ENCODE peak calls at places on chromosomes 3 and 15, in six cellular contexts. One of them, this sample, is unnamed. For H3K4me1, the result is how much of the 10 kb centered on the place peaks cover.

GRCh38 chr15:80778964-80779657 is at the start of gene CEMIP:
- DNase-seq in left ventricle myocardium inferior: peak
- DNase-seq in DND-41: no peak
- DNase-seq in tibial nerve: peak
- DNase-seq in Peyer's patch: no peak
- DNase-seq in spleen: peak
- DNase-seq in this sample: no peak

GRCh38 chr3:104768886-104769285 is 597.8 kb upstream of the ALCAM start:
- DNase-seq in left ventricle myocardium inferior: no peak
- DNase-seq in DND-41: no peak
- DNase-seq in tibial nerve: no peak
- DNase-seq in Peyer's patch: no peak
- DNase-seq in spleen: no peak
- DNase-seq in this sample: no peak

GRCh38 chr15:94306700-94307650 is 75.6 kb downstream of the MCTP2 start:
- DNase-seq in left ventricle myocardium inferior: no peak
- DNase-seq in DND-41: no peak
- DNase-seq in tibial nerve: no peak
- DNase-seq in Peyer's patch: no peak
- DNase-seq in spleen: no peak
- DNase-seq in this sample: peak

GRCh38 chr3:57110797-57111196 is 50.3 kb downstream of the SPATA12 start:
- DNase-seq in left ventricle myocardium inferior: no peak
- DNase-seq in DND-41: no peak
- DNase-seq in tibial nerve: no peak
- DNase-seq in Peyer's patch: no peak
- DNase-seq in spleen: no peak
- DNase-seq in this sample: peak

GRCh38 chr3:48472673-48472922 is 26.1 kb downstream of the ATRIP start:
- DNase-seq in left ventricle myocardium inferior: no peak
- DNase-seq in DND-41: no peak
- DNase-seq in tibial nerve: no peak
- DNase-seq in Peyer's patch: no peak
- DNase-seq in spleen: no peak
- DNase-seq in this sample: no peak

GRCh38 chr3:193805448-193805847 is 212.4 kb downstream of the OPA1 start:
- DNase-seq in left ventricle myocardium inferior: peak
- DNase-seq in DND-41: no peak
- DNase-seq in tibial nerve: peak
- DNase-seq in Peyer's patch: no peak
- DNase-seq in spleen: no peak
- DNase-seq in this sample: no peak

GRCh38 chr3:36957862-36958686 is 13.2 kb upstream of the TRANK1 start:
- DNase-seq in left ventricle myocardium inferior: no peak
- DNase-seq in DND-41: no peak
- DNase-seq in tibial nerve: no peak
- DNase-seq in Peyer's patch: no peak
- DNase-seq in spleen: no peak
- DNase-seq in this sample: no peak

GRCh38 chr15:97961067-97961954 is 808 bp downstream of the ARRDC4 start:
- DNase-seq in left ventricle myocardium inferior: peak
- DNase-seq in DND-41: peak
- DNase-seq in tibial nerve: peak
- DNase-seq in Peyer's patch: peak
- DNase-seq in spleen: peak
- DNase-seq in this sample: no peak

GRCh38 chr3:50423543-50423942 is 64.2 kb upstream of the TMEM115 start:
- DNase-seq in left ventricle myocardium inferior: no peak
- DNase-seq in DND-41: no peak
- DNase-seq in tibial nerve: no peak
- DNase-seq in Peyer's patch: no peak
- DNase-seq in spleen: no peak
- DNase-seq in this sample: no peak

GRCh38 chr15:29670945-29671307 is 151.3 kb downstream of the TJP1 start:
- DNase-seq in left ventricle myocardium inferior: no peak
- DNase-seq in DND-41: no peak
- DNase-seq in tibial nerve: no peak
- DNase-seq in Peyer's patch: no peak
- DNase-seq in spleen: no peak
- DNase-seq in this sample: no peak

GRCh38 chr3:42721690-42722089 is 19.1 kb upstream of the HHATL start:
- DNase-seq in left ventricle myocardium inferior: no peak
- DNase-seq in DND-41: no peak
- DNase-seq in tibial nerve: no peak
- DNase-seq in Peyer's patch: no peak
- DNase-seq in spleen: no peak
- DNase-seq in this sample: no peak

GRCh38 chr3:195583831-195584542 is at the start of gene APOD:
- DNase-seq in left ventricle myocardium inferior: peak
- DNase-seq in DND-41: peak
- DNase-seq in tibial nerve: peak
- DNase-seq in Peyer's patch: no peak
- DNase-seq in spleen: no peak
- DNase-seq in this sample: no peak

GRCh38 chr15:59976480-59976879 is 27.6 kb upstream of the FOXB1 start:
- DNase-seq in left ventricle myocardium inferior: no peak
- DNase-seq in DND-41: peak
- DNase-seq in tibial nerve: no peak
- DNase-seq in Peyer's patch: peak
- DNase-seq in spleen: no peak
- DNase-seq in this sample: peak

GRCh38 chr15:71761649-71762048 is 48.7 kb upstream of the NR2E3 start:
- DNase-seq in left ventricle myocardium inferior: no peak
- DNase-seq in DND-41: no peak
- DNase-seq in tibial nerve: peak
- DNase-seq in Peyer's patch: no peak
- DNase-seq in spleen: no peak
- DNase-seq in this sample: no peak

GRCh38 chr3:187519428-187519890 is 150.7 kb downstream of the SST start:
- DNase-seq in left ventricle myocardium inferior: no peak
- DNase-seq in DND-41: no peak
- DNase-seq in tibial nerve: no peak
- DNase-seq in Peyer's patch: no peak
- DNase-seq in spleen: no peak
- DNase-seq in this sample: no peak

GRCh38 chr3:192011137-192011536 is 550.2 kb downstream of the PYDC2 start:
- DNase-seq in left ventricle myocardium inferior: no peak
- DNase-seq in DND-41: no peak
- DNase-seq in tibial nerve: no peak
- DNase-seq in Peyer's patch: no peak
- DNase-seq in spleen: no peak
- DNase-seq in this sample: no peak

GRCh38 chr3:37899101-37899707 is 37.5 kb downstream of the CTDSPL start:
- DNase-seq in left ventricle myocardium inferior: no peak
- DNase-seq in DND-41: no peak
- DNase-seq in tibial nerve: no peak
- DNase-seq in Peyer's patch: no peak
- DNase-seq in spleen: no peak
- DNase-seq in this sample: no peak

GRCh38 chr3:184604039-184604955 is 42.7 kb downstream of the EPHB3 start:
- DNase-seq in left ventricle myocardium inferior: no peak
- DNase-seq in DND-41: no peak
- DNase-seq in tibial nerve: no peak
- DNase-seq in Peyer's patch: no peak
- DNase-seq in spleen: no peak
- DNase-seq in this sample: no peak

GRCh38 chr3:186067360-186068242 is 41.3 kb downstream of the ETV5 start:
- DNase-seq in left ventricle myocardium inferior: no peak
- DNase-seq in DND-41: no peak
- DNase-seq in tibial nerve: no peak
- DNase-seq in Peyer's patch: no peak
- DNase-seq in spleen: no peak
- DNase-seq in this sample: peak

GRCh38 chr3:12409625-12410596 is 74.4 kb upstream of the TSEN2 start:
- DNase-seq in left ventricle myocardium inferior: no peak
- DNase-seq in DND-41: no peak
- DNase-seq in tibial nerve: no peak
- DNase-seq in Peyer's patch: no peak
- DNase-seq in spleen: no peak
- DNase-seq in this sample: no peak

GRCh38 chr3:195241592-195242355 is 29.2 kb downstream of the XXYLT1 start:
- DNase-seq in left ventricle myocardium inferior: no peak
- DNase-seq in DND-41: no peak
- DNase-seq in tibial nerve: no peak
- DNase-seq in Peyer's patch: no peak
- DNase-seq in spleen: no peak
- DNase-seq in this sample: no peak

GRCh38 chr15:96123630-96124187 is 206.8 kb upstream of the NR2F2 start:
- DNase-seq in left ventricle myocardium inferior: no peak
- DNase-seq in DND-41: no peak
- DNase-seq in tibial nerve: no peak
- DNase-seq in Peyer's patch: no peak
- DNase-seq in spleen: no peak
- DNase-seq in this sample: no peak

GRCh38 chr3:157502916-157503620 is at the start of gene VEPH1:
- DNase-seq in left ventricle myocardium inferior: no peak
- DNase-seq in DND-41: no peak
- DNase-seq in tibial nerve: no peak
- DNase-seq in Peyer's patch: no peak
- DNase-seq in spleen: no peak
- DNase-seq in this sample: no peak

GRCh38 chr3:115165266-115165665 is 18.2 kb upstream of the ZBTB20 start:
- DNase-seq in left ventricle myocardium inferior: no peak
- DNase-seq in DND-41: no peak
- DNase-seq in tibial nerve: no peak
- DNase-seq in Peyer's patch: no peak
- DNase-seq in spleen: no peak
- DNase-seq in this sample: no peak

GRCh38 chr15:52622791-52623190 is 54.0 kb upstream of the ARPP19 start:
- DNase-seq in left ventricle myocardium inferior: no peak
- DNase-seq in DND-41: no peak
- DNase-seq in tibial nerve: no peak
- DNase-seq in Peyer's patch: no peak
- DNase-seq in spleen: no peak
- DNase-seq in this sample: no peak

GRCh38 chr3:196643201-196643749 is 3.8 kb downstream of the NRROS start:
- DNase-seq in left ventricle myocardium inferior: no peak
- DNase-seq in DND-41: peak
- DNase-seq in tibial nerve: no peak
- DNase-seq in Peyer's patch: peak
- DNase-seq in spleen: peak
- DNase-seq in this sample: peak

DNA sequence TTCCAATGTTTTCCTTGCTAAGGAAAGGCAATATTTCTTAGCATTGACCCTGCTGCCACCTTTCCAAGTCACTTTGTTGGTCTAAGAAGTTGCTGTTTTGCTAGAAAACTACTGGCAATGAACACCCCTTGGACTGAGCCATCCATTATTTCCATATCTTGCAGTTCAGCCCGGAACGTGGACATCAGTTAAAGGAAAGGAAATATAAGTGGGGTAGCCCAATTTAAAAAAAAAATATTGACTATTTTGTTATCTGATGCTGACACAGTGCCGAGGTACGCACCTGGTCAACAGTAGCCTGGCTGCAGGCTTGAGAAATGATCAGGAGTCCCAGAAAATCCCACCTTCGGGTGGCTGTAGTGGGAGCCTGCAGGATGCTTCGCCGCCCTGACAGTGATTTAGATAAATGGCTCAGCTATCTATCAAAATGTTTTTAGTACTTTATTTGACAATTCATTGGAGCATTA is 1.4 kb downstream of the RARB start:
- DNase-seq in left ventricle myocardium inferior: no peak
- DNase-seq in DND-41: no peak
- DNase-seq in tibial nerve: no peak
- DNase-seq in Peyer's patch: no peak
- DNase-seq in spleen: no peak
- DNase-seq in this sample: no peak
- H3K4me3 ChIP-seq in left ventricle myocardium inferior: peak
- H3K4me3 ChIP-seq in DND-41: no peak
- H3K4me3 ChIP-seq in tibial nerve: peak
- H3K4me3 ChIP-seq in Peyer's patch: no peak
- H3K4me3 ChIP-seq in spleen: peak
- H3K4me3 ChIP-seq in this sample: no peak

GRCh38 chr3:23981955-23982354 is 36.9 kb downstream of the NR1D2 start:
- DNase-seq in left ventricle myocardium inferior: no peak
- DNase-seq in DND-41: no peak
- DNase-seq in tibial nerve: no peak
- DNase-seq in Peyer's patch: no peak
- DNase-seq in spleen: no peak
- DNase-seq in this sample: no peak
- H3K4me1 ChIP-seq in left ventricle myocardium inferior: under half
- H3K4me1 ChIP-seq in DND-41: under half
- H3K4me1 ChIP-seq in tibial nerve: under half
- H3K4me1 ChIP-seq in Peyer's patch: under half
- H3K4me1 ChIP-seq in spleen: under half
- H3K4me1 ChIP-seq in this sample: under half

GRCh38 chr15:78147566-78147965 is 1.6 kb upstream of the IDH3A start:
- DNase-seq in left ventricle myocardium inferior: peak
- DNase-seq in DND-41: no peak
- DNase-seq in tibial nerve: no peak
- DNase-seq in Peyer's patch: no peak
- DNase-seq in spleen: no peak
- DNase-seq in this sample: no peak
- H3K27ac ChIP-seq in left ventricle myocardium inferior: peak
- H3K27ac ChIP-seq in DND-41: no peak
- H3K27ac ChIP-seq in tibial nerve: no peak
- H3K27ac ChIP-seq in Peyer's patch: no peak
- H3K27ac ChIP-seq in spleen: no peak
- H3K27ac ChIP-seq in this sample: no peak

GRCh38 chr3:171430530-171430929 is 29.7 kb downstream of the TNIK start:
- DNase-seq in left ventricle myocardium inferior: no peak
- DNase-seq in DND-41: no peak
- DNase-seq in tibial nerve: no peak
- DNase-seq in Peyer's patch: no peak
- DNase-seq in spleen: no peak
- DNase-seq in this sample: no peak

GRCh38 chr3:171428892-171429291 is 31.3 kb downstream of the TNIK start:
- DNase-seq in left ventricle myocardium inferior: no peak
- DNase-seq in DND-41: no peak
- DNase-seq in tibial nerve: no peak
- DNase-seq in Peyer's patch: no peak
- DNase-seq in spleen: no peak
- DNase-seq in this sample: no peak

GRCh38 chr3:171428321-171428787 is 31.9 kb downstream of the TNIK start:
- DNase-seq in left ventricle myocardium inferior: no peak
- DNase-seq in DND-41: no peak
- DNase-seq in tibial nerve: no peak
- DNase-seq in Peyer's patch: no peak
- DNase-seq in spleen: no peak
- DNase-seq in this sample: no peak

GRCh38 chr3:171429635-171430034 is 30.6 kb downstream of the TNIK start:
- DNase-seq in left ventricle myocardium inferior: no peak
- DNase-seq in DND-41: no peak
- DNase-seq in tibial nerve: no peak
- DNase-seq in Peyer's patch: no peak
- DNase-seq in spleen: no peak
- DNase-seq in this sample: no peak

GRCh38 chr3:171427771-171428320 is 32.4 kb downstream of the TNIK start:
- DNase-seq in left ventricle myocardium inferior: no peak
- DNase-seq in DND-41: no peak
- DNase-seq in tibial nerve: no peak
- DNase-seq in Peyer's patch: no peak
- DNase-seq in spleen: no peak
- DNase-seq in this sample: no peak
- H3K4me3 ChIP-seq in left ventricle myocardium inferior: no peak
- H3K4me3 ChIP-seq in DND-41: no peak
- H3K4me3 ChIP-seq in tibial nerve: no peak
- H3K4me3 ChIP-seq in Peyer's patch: no peak
- H3K4me3 ChIP-seq in spleen: no peak
- H3K4me3 ChIP-seq in this sample: no peak

GRCh38 chr3:16896094-16896627 is 11.4 kb downstream of the PLCL2 start:
- DNase-seq in left ventricle myocardium inferior: no peak
- DNase-seq in DND-41: no peak
- DNase-seq in tibial nerve: no peak
- DNase-seq in Peyer's patch: no peak
- DNase-seq in spleen: no peak
- DNase-seq in this sample: no peak
- H3K4me1 ChIP-seq in left ventricle myocardium inferior: half or more
- H3K4me1 ChIP-seq in DND-41: under half
- H3K4me1 ChIP-seq in tibial nerve: under half
- H3K4me1 ChIP-seq in Peyer's patch: under half
- H3K4me1 ChIP-seq in spleen: half or more
- H3K4me1 ChIP-seq in this sample: under half

This sample was measured in Karpas-422.